ENCODE peak calls at places on chromosomes 2 and 18, in eight cellular contexts. T, L, Q, W, A, C, I and H are unnamed samples.

GRCh38 chr2:179081954-179082353 is 32.0 kb upstream of the CCDC141 start:
- DNase-seq in C (no peak), L (no peak), W (no peak), A (no peak), T (no peak), Q (no peak), I (no peak), H (no peak)

GRCh38 chr18:58321986-58322385 is 278.0 kb downstream of the NEDD4L start:
- DNase-seq in A (peak), T (peak), W (peak), Q (peak), C (peak), I (peak), L (peak), H (peak)

GRCh38 chr2:102191501-102191900 is 4.7 kb downstream of the IL1RL2 start:
- DNase-seq in L (no peak), I (no peak), Q (no peak), W (no peak), T (no peak), A (no peak), C (no peak), H (no peak)

GRCh38 chr2:62723253-62723652 is 17.7 kb downstream of the EHBP1 start:
- DNase-seq in T (no peak), C (no peak), Q (no peak), A (no peak), L (no peak), W (no peak), I (no peak), H (no peak)

GRCh38 chr18:56314396-56314795 is 324.0 kb downstream of the TXNL1 start:
- DNase-seq in I (no peak), C (no peak), T (no peak), L (no peak), Q (no peak), A (no peak), W (no peak), H (no peak)

GRCh38 chr2:29080886-29081743 is 6.8 kb upstream of the PCARE start:
- DNase-seq in I (no peak), T (no peak), A (no peak), W (no peak), C (no peak), L (no peak), Q (no peak), H (no peak)

GRCh38 chr2:158412206-158412605 is 44.3 kb downstream of the CCDC148 start:
- DNase-seq in C (no peak), Q (no peak), L (no peak), A (no peak), W (no peak), I (peak), T (no peak), H (no peak)

GRCh38 chr18:67730884-67731283 is 214.4 kb upstream of the DSEL start:
- DNase-seq in Q (no peak), A (no peak), C (peak), I (peak), L (no peak), T (no peak), W (peak), H (no peak)

GRCh38 chr2:176247859-176248258 is 21.4 kb upstream of the MTX2 start:
- DNase-seq in C (no peak), I (no peak), A (no peak), L (no peak), W (no peak), Q (no peak), T (no peak), H (no peak)

GRCh38 chr2:191927991-191928390 is 81.1 kb upstream of the CAVIN2 start:
- DNase-seq in I (peak), W (peak), C (no peak), Q (no peak), T (no peak), A (peak), L (no peak), H (no peak)